ENCODE peak calls at places on chromosomes 5 and 9, in nine cellular contexts. P is Peyer's patch, Y is endodermal cell, H is psoas muscle, O is ovary, U is adrenal gland, J is A549, A is breast epithelium, W is glutamatergic neuron. I is an unnamed sample.

GRCh38 chr9:37464426-37465248 is 613 bp downstream of the ZBTB5 start:
- DNase-seq in A (peak), U (peak), P (no peak), O (no peak), J (peak), Y (no peak), W (peak), H (peak), I (peak)

GRCh38 chr5:94522099-94522498 is 96.3 kb downstream of the KIAA0825 start:
- DNase-seq in Y (no peak), A (no peak), P (no peak), J (no peak), H (no peak), U (no peak), O (no peak), W (no peak), I (no peak)

GRCh38 chr5:172688735-172689572 is 47.9 kb downstream of the NEURL1B start:
- DNase-seq in Y (no peak), P (no peak), W (no peak), U (no peak), J (no peak), H (no peak), A (peak), O (peak), I (no peak)

GRCh38 chr9:36082928-36083327 is 46.2 kb downstream of the RECK start:
- DNase-seq in U (no peak), O (no peak), Y (no peak), H (no peak), A (no peak), J (no peak), P (no peak), W (no peak), I (no peak)

GRCh38 chr5:140245926-140246325 is 57.0 kb downstream of the PFDN1 start:
- DNase-seq in O (no peak), W (no peak), U (no peak), Y (no peak), J (no peak), H (no peak), A (no peak), P (no peak), I (no peak)

GRCh38 chr9:95505676-95506437 is 10.9 kb downstream of the PTCH1 start:
- DNase-seq in W (peak), A (no peak), P (no peak), U (no peak), J (peak), H (peak), Y (peak), O (peak), I (peak)

GRCh38 chr5:78610163-78610583 is 38.4 kb downstream of the LHFPL2 start:
- DNase-seq in W (no peak), U (no peak), A (no peak), O (no peak), Y (no peak), J (no peak), H (no peak), P (no peak), I (no peak)

GRCh38 chr5:74167930-74168315 is 472.6 kb downstream of the ENC1 start:
- DNase-seq in Y (no peak), W (no peak), H (no peak), U (no peak), A (no peak), J (no peak), P (no peak), O (no peak), I (no peak)

GRCh38 chr5:138953370-138954256 is 78.5 kb upstream of the LRRTM2 start:
- DNase-seq in U (peak), O (peak), A (peak), W (peak), P (peak), H (peak), J (no peak), Y (no peak), I (no peak)

GRCh38 chr5:140344683-140345423 is 1.6 kb downstream of the HBEGF start:
- DNase-seq in Y (peak), U (peak), A (no peak), H (peak), W (no peak), O (no peak), J (peak), P (no peak), I (no peak)

GRCh38 chr9:136728548-136729123 is 14.1 kb downstream of the LCN10 start:
- DNase-seq in U (no peak), H (peak), W (peak), A (no peak), J (no peak), P (no peak), O (peak), Y (peak), I (no peak)

GRCh38 chr9:133687856-133688761 is 50.0 kb downstream of the SARDH start:
- DNase-seq in Y (no peak), J (no peak), P (no peak), U (no peak), O (no peak), W (peak), A (no peak), H (peak), I (no peak)

GRCh38 chr9:79573697-79573976 is 1.9 kb downstream of the TLE4 start:
- DNase-seq in A (no peak), J (no peak), O (no peak), W (no peak), H (no peak), P (no peak), U (no peak), Y (no peak), I (no peak)

GRCh38 chr5:42495908-42496307 is 72.7 kb downstream of the GHR start:
- DNase-seq in H (no peak), J (no peak), O (no peak), P (no peak), W (no peak), A (no peak), Y (no peak), U (peak), I (no peak)

GRCh38 chr9:26955222-26955903 is 849 bp upstream of the IFT74 start:
- DNase-seq in W (no peak), Y (no peak), A (no peak), O (no peak), P (no peak), U (peak), H (no peak), J (no peak), I (no peak)

GRCh38 chr5:137071526-137071925 is 427.6 kb downstream of the SPOCK1 start:
- DNase-seq in U (no peak), A (no peak), W (no peak), H (no peak), J (no peak), O (no peak), P (no peak), Y (no peak), I (no peak)

GRCh38 chr5:38069360-38069759 is 189.0 kb upstream of the EGFLAM start:
- DNase-seq in Y (no peak), P (no peak), H (no peak), J (no peak), O (peak), U (peak), A (no peak), W (no peak), I (no peak)

GRCh38 chr9:119003218-119003617 is 366.0 kb downstream of the BRINP1 start:
- DNase-seq in W (no peak), Y (no peak), H (no peak), P (no peak), A (no peak), U (no peak), O (no peak), J (no peak), I (no peak)

GRCh38 chr5:9373586-9373985 is 172.3 kb downstream of the SEMA5A start:
- DNase-seq in Y (no peak), U (no peak), P (no peak), A (no peak), H (no peak), J (no peak), W (no peak), O (no peak), I (no peak)

GRCh38 chr9:120310035-120310434 is 269.9 kb downstream of the CDK5RAP2 start:
- DNase-seq in Y (no peak), P (no peak), J (no peak), H (no peak), O (no peak), A (no peak), W (no peak), U (no peak), I (no peak)

GRCh38 chr5:138819065-138819464 is 56.1 kb downstream of the LRRTM2 start:
- DNase-seq in A (no peak), H (peak), Y (no peak), J (no peak), U (no peak), W (peak), O (no peak), P (no peak), I (no peak)

GRCh38 chr9:32456564-32456963 is 69.4 kb downstream of the RIGI start:
- DNase-seq in W (no peak), H (no peak), Y (no peak), O (no peak), J (no peak), P (no peak), U (no peak), A (no peak), I (no peak)

GRCh38 chr5:80238778-80239679 is 16.8 kb downstream of the SERINC5 start:
- DNase-seq in U (peak), O (peak), P (peak), A (peak), Y (no peak), H (peak), J (no peak), W (no peak), I (no peak)

GRCh38 chr9:15606667-15607472 is 54.0 kb downstream of the CCDC171 start:
- DNase-seq in H (no peak), U (no peak), Y (no peak), W (no peak), P (no peak), A (no peak), J (peak), O (no peak), I (no peak)

GRCh38 chr5:171720086-171720485 is 65.5 kb upstream of the SMIM23 start:
- DNase-seq in Y (peak), W (no peak), H (no peak), O (no peak), P (no peak), A (no peak), J (no peak), U (no peak), I (no peak)

GRCh38 chr5:167912944-167913343 is 378.5 kb upstream of the WWC1 start:
- DNase-seq in A (no peak), H (no peak), U (no peak), W (no peak), O (no peak), J (no peak), Y (no peak), P (no peak), I (no peak)

GRCh38 chr9:132755096-132755495 is 84.8 kb downstream of the GTF3C4 start:
- DNase-seq in U (no peak), O (no peak), P (no peak), Y (peak), W (no peak), H (no peak), J (no peak), A (no peak), I (no peak)

GRCh38 chr9:128721487-128722010 is 2.4 kb downstream of the ZDHHC12 start:
- DNase-seq in J (no peak), Y (no peak), U (no peak), A (no peak), O (no peak), W (no peak), H (no peak), P (no peak), I (no peak)

GRCh38 chr9:94937214-94937903 is 210.9 kb downstream of the AOPEP start:
- DNase-seq in Y (no peak), J (peak), A (no peak), P (no peak), O (no peak), U (no peak), H (no peak), W (no peak), I (no peak)

GRCh38 chr9:94906713-94907112 is 180.2 kb downstream of the AOPEP start:
- DNase-seq in J (no peak), U (no peak), A (no peak), Y (no peak), W (no peak), P (no peak), O (no peak), H (no peak), I (no peak)

GRCh38 chr5:1789838-1790462 is 9.7 kb downstream of the MRPL36 start:
- DNase-seq in A (no peak), Y (no peak), P (no peak), U (no peak), H (no peak), W (no peak), O (no peak), J (no peak), I (no peak)

GRCh38 chr9:97388721-97389238 is 23.1 kb upstream of the TDRD7 start:
- DNase-seq in Y (no peak), A (no peak), P (no peak), H (no peak), O (no peak), U (no peak), W (no peak), J (no peak), I (peak)

GRCh38 chr5:78377056-78377717 is 16.8 kb downstream of the SCAMP1 start:
- DNase-seq in W (no peak), O (no peak), H (no peak), U (peak), Y (no peak), P (no peak), A (no peak), J (no peak), I (no peak)

GRCh38 chr9:87569008-87569908 is 71.6 kb downstream of the DAPK1 start:
- DNase-seq in O (peak), H (no peak), Y (no peak), P (no peak), U (no peak), J (no peak), A (no peak), W (no peak), I (no peak)

GRCh38 chr9:15218994-15219393 is 88.0 kb downstream of the TTC39B start:
- DNase-seq in P (no peak), H (no peak), U (no peak), J (no peak), Y (no peak), O (no peak), W (no peak), A (no peak), I (no peak)

GRCh38 chr5:159682623-159683022 is 233.7 kb upstream of the ADRA1B start:
- DNase-seq in W (no peak), U (no peak), P (no peak), A (no peak), Y (no peak), J (no peak), O (no peak), H (no peak), I (no peak)

GRCh38 chr5:134873987-134874830 is at the start of gene TXNDC15:
- DNase-seq in H (peak), A (peak), O (peak), J (peak), W (peak), U (peak), P (peak), Y (peak), I (peak)
- TF ChIP-seq CTCF in H (no peak), A (no peak), O (no peak), J (no peak), W (no peak), U (no peak), P (no peak), Y (no peak), I (no peak)

GRCh38 chr5:149094996-149095395 is 32.1 kb upstream of the SH3TC2 start:
- DNase-seq in U (no peak), O (no peak), A (no peak), W (no peak), J (no peak), H (no peak), Y (no peak), P (no peak), I (no peak)

GRCh38 chr5:149100331-149100730 is 37.5 kb upstream of the SH3TC2 start:
- DNase-seq in O (no peak), H (no peak), U (no peak), Y (no peak), W (no peak), J (no peak), A (no peak), P (no peak), I (no peak)

DNA sequence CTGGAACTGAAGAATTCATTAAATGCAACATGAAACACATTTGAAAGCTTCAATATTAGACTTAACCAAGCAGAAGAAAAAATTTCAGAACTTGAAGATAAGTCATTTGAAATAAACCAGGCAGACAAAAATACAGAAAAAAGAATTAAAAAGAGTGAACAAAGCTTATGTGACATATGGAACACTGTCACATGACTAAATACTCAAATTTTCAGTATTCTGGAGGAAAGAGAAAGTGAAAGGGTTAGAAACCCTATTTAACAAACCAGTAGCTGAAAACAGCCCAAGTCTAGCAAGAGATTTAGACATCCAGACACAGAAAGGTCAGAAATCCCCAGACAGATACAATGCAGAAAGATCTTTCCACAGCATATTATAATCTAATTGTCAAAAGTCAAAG is 37.1 kb upstream of the SH3TC2 start:
- DNase-seq in A (no peak), U (no peak), H (no peak), J (no peak), W (no peak), Y (no peak), P (no peak), O (no peak), I (no peak)
- TF ChIP-seq CTCF in A (no peak), U (no peak), H (no peak), J (no peak), W (no peak), Y (no peak), P (no peak), O (no peak), I (no peak)

GRCh38 chr9:2722715-2723114 is 5.4 kb downstream of the KCNV2 start:
- DNase-seq in J (no peak), A (peak), O (no peak), U (no peak), P (no peak), W (no peak), H (peak), Y (no peak), I (no peak)
- TF ChIP-seq CTCF in J (no peak), A (no peak), O (no peak), U (no peak), P (no peak), W (no peak), H (no peak), Y (no peak), I (no peak)

GRCh38 chr9:130893250-130894101 is 3.1 kb downstream of the QRFP start:
- DNase-seq in P (no peak), W (no peak), A (no peak), U (peak), Y (peak), J (peak), O (no peak), H (peak), I (no peak)
- TF ChIP-seq CTCF in P (no peak), W (no peak), A (no peak), U (peak), Y (peak), J (peak), O (no peak), H (no peak), I (no peak)

GRCh38 chr5:151295801-151296477 is 7.6 kb downstream of the SLC36A3 start:
- DNase-seq in A (no peak), O (no peak), J (no peak), W (no peak), P (no peak), U (no peak), Y (no peak), H (no peak), I (no peak)

GRCh38 chr5:151296974-151297373 is 6.6 kb downstream of the SLC36A3 start:
- DNase-seq in P (no peak), A (no peak), Y (no peak), J (no peak), O (no peak), H (no peak), W (no peak), U (no peak), I (no peak)

GRCh38 chr5:151298465-151298864 is 5.1 kb downstream of the SLC36A3 start:
- DNase-seq in U (no peak), H (no peak), J (no peak), O (no peak), Y (no peak), A (no peak), W (no peak), P (no peak), I (no peak)

GRCh38 chr5:151296478-151296830 is 7.1 kb downstream of the SLC36A3 start:
- DNase-seq in H (no peak), P (no peak), J (no peak), W (no peak), O (no peak), Y (no peak), A (no peak), U (no peak), I (no peak)

DNA sequence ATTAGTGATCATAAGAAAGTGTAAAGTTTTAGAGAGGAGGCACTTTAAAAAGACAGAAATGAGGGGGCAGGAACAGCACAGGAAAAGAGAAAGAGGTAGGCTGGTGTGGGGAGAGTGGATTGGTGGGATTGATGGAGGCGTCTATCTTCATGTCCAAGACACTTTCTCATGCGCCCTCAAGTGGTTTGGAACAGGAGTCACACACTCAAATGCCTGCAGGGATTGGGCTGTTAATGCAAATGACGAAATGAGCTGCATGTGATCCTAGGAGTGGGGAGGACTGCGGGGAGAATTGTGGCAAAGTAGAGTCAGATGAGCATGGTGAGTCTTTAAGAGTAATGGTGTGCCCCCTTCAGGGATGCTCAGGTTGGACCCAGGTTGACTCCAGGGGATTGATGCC is 5.5 kb downstream of the SLC36A3 start:
- DNase-seq in W (peak), H (no peak), A (no peak), U (peak), P (peak), J (peak), O (no peak), Y (peak), I (no peak)
- TF ChIP-seq CTCF in W (peak), H (peak), A (no peak), U (no peak), P (peak), J (peak), O (no peak), Y (peak), I (no peak)

I was measured in activated B cell treated with CpG ODN at 0.5 μM for 24 hours.